ENCODE peak calls at places on chromosomes 6 and 20, in six cellular contexts. One of them, this sample, is unnamed.

GRCh38 chr20:63167918-63168520 is 47.9 kb downstream of the YTHDF1 start:
- DNase-seq in HepG2: no peak
- DNase-seq in K562: no peak
- DNase-seq in GM12878: no peak
- DNase-seq in H1: no peak
- DNase-seq in GM12891: no peak
- DNase-seq in this sample: no peak

GRCh38 chr6:13216236-13216933 is 112.0 kb downstream of the TBC1D7 start:
- DNase-seq in HepG2: no peak
- DNase-seq in K562: no peak
- DNase-seq in GM12878: no peak
- DNase-seq in H1: no peak
- DNase-seq in GM12891: no peak
- DNase-seq in this sample: no peak

GRCh38 chr20:17786221-17786718 is 86.5 kb downstream of the BANF2 start:
- DNase-seq in HepG2: no peak
- DNase-seq in K562: no peak
- DNase-seq in GM12878: no peak
- DNase-seq in H1: no peak
- DNase-seq in GM12891: no peak
- DNase-seq in this sample: no peak

GRCh38 chr6:7176208-7176607 is 68.4 kb downstream of the RREB1 start:
- DNase-seq in HepG2: no peak
- DNase-seq in K562: no peak
- DNase-seq in GM12878: no peak
- DNase-seq in H1: no peak
- DNase-seq in GM12891: no peak
- DNase-seq in this sample: no peak

GRCh38 chr20:37992802-37993538 is 40.3 kb downstream of the TTI1 start:
- DNase-seq in HepG2: peak
- DNase-seq in K562: peak
- DNase-seq in GM12878: no peak
- DNase-seq in H1: no peak
- DNase-seq in GM12891: peak
- DNase-seq in this sample: peak

GRCh38 chr20:1287306-1287705 is 21.2 kb downstream of the SNPH start:
- DNase-seq in HepG2: no peak
- DNase-seq in K562: no peak
- DNase-seq in GM12878: no peak
- DNase-seq in H1: no peak
- DNase-seq in GM12891: no peak
- DNase-seq in this sample: no peak

GRCh38 chr6:150211700-150212615 is 69.1 kb downstream of the PPP1R14C start:
- DNase-seq in HepG2: no peak
- DNase-seq in K562: no peak
- DNase-seq in GM12878: no peak
- DNase-seq in H1: no peak
- DNase-seq in GM12891: no peak
- DNase-seq in this sample: no peak

GRCh38 chr6:111712398-111712797 is 106.7 kb upstream of the TRAF3IP2 start:
- DNase-seq in HepG2: no peak
- DNase-seq in K562: no peak
- DNase-seq in GM12878: no peak
- DNase-seq in H1: no peak
- DNase-seq in GM12891: no peak
- DNase-seq in this sample: no peak

GRCh38 chr20:25676164-25676809 is 20.4 kb downstream of the ZNF337 start:
- DNase-seq in HepG2: peak
- DNase-seq in K562: no peak
- DNase-seq in GM12878: no peak
- DNase-seq in H1: no peak
- DNase-seq in GM12891: no peak
- DNase-seq in this sample: no peak

GRCh38 chr20:48951646-48952045 is 30.1 kb downstream of the ARFGEF2 start:
- DNase-seq in HepG2: no peak
- DNase-seq in K562: no peak
- DNase-seq in GM12878: no peak
- DNase-seq in H1: no peak
- DNase-seq in GM12891: no peak
- DNase-seq in this sample: no peak

GRCh38 chr6:50116797-50117542 is 67.2 kb upstream of the DEFB112 start:
- DNase-seq in HepG2: no peak
- DNase-seq in K562: no peak
- DNase-seq in GM12878: no peak
- DNase-seq in H1: no peak
- DNase-seq in GM12891: no peak
- DNase-seq in this sample: no peak

GRCh38 chr20:48901326-48901725 is 20.2 kb upstream of the ARFGEF2 start:
- DNase-seq in HepG2: no peak
- DNase-seq in K562: no peak
- DNase-seq in GM12878: no peak
- DNase-seq in H1: no peak
- DNase-seq in GM12891: no peak
- DNase-seq in this sample: no peak

GRCh38 chr20:32019156-32019510 is 8.9 kb downstream of the CCM2L start:
- DNase-seq in HepG2: no peak
- DNase-seq in K562: peak
- DNase-seq in GM12878: no peak
- DNase-seq in H1: peak
- DNase-seq in GM12891: no peak
- DNase-seq in this sample: no peak

GRCh38 chr20:20694591-20694990 is 17.9 kb downstream of the RALGAPA2 start:
- DNase-seq in HepG2: no peak
- DNase-seq in K562: no peak
- DNase-seq in GM12878: no peak
- DNase-seq in H1: no peak
- DNase-seq in GM12891: no peak
- DNase-seq in this sample: no peak

GRCh38 chr6:157019115-157019628 is 242.0 kb downstream of the ARID1B start:
- DNase-seq in HepG2: peak
- DNase-seq in K562: peak
- DNase-seq in GM12878: no peak
- DNase-seq in H1: no peak
- DNase-seq in GM12891: no peak
- DNase-seq in this sample: no peak

GRCh38 chr6:109695468-109695867 is 4.4 kb downstream of the FIG4 start:
- DNase-seq in HepG2: peak
- DNase-seq in K562: no peak
- DNase-seq in GM12878: no peak
- DNase-seq in H1: no peak
- DNase-seq in GM12891: no peak
- DNase-seq in this sample: no peak

GRCh38 chr6:41560440-41561192 is 14.4 kb downstream of the FOXP4 start:
- DNase-seq in HepG2: no peak
- DNase-seq in K562: no peak
- DNase-seq in GM12878: no peak
- DNase-seq in H1: peak
- DNase-seq in GM12891: peak
- DNase-seq in this sample: peak

GRCh38 chr20:5705827-5706226 is 44.4 kb upstream of the SHLD1 start:
- DNase-seq in HepG2: no peak
- DNase-seq in K562: no peak
- DNase-seq in GM12878: no peak
- DNase-seq in H1: no peak
- DNase-seq in GM12891: no peak
- DNase-seq in this sample: no peak

GRCh38 chr6:159874475-159874874 is 16.3 kb upstream of the MAS1 start:
- DNase-seq in HepG2: no peak
- DNase-seq in K562: no peak
- DNase-seq in GM12878: no peak
- DNase-seq in H1: no peak
- DNase-seq in GM12891: no peak
- DNase-seq in this sample: no peak

GRCh38 chr6:163943647-163944395 is 529.3 kb downstream of the QKI start:
- DNase-seq in HepG2: no peak
- DNase-seq in K562: no peak
- DNase-seq in GM12878: no peak
- DNase-seq in H1: peak
- DNase-seq in GM12891: no peak
- DNase-seq in this sample: no peak

GRCh38 chr6:169965239-169965638 is 213.8 kb downstream of the ERMARD start:
- DNase-seq in HepG2: no peak
- DNase-seq in K562: no peak
- DNase-seq in GM12878: no peak
- DNase-seq in H1: no peak
- DNase-seq in GM12891: no peak
- DNase-seq in this sample: no peak

GRCh38 chr6:106287215-106287614 is 38.3 kb downstream of the ATG5 start:
- DNase-seq in HepG2: no peak
- DNase-seq in K562: peak
- DNase-seq in GM12878: no peak
- DNase-seq in H1: no peak
- DNase-seq in GM12891: no peak
- DNase-seq in this sample: no peak

GRCh38 chr20:24692429-24693190 is 223.2 kb downstream of the SYNDIG1 start:
- DNase-seq in HepG2: no peak
- DNase-seq in K562: no peak
- DNase-seq in GM12878: no peak
- DNase-seq in H1: peak
- DNase-seq in GM12891: no peak
- DNase-seq in this sample: no peak

GRCh38 chr6:76326866-76327265 is 254.4 kb upstream of the IMPG1 start:
- DNase-seq in HepG2: no peak
- DNase-seq in K562: no peak
- DNase-seq in GM12878: no peak
- DNase-seq in H1: no peak
- DNase-seq in GM12891: no peak
- DNase-seq in this sample: no peak

GRCh38 chr6:152318278-152318677 is 318.9 kb downstream of the SYNE1 start:
- DNase-seq in HepG2: no peak
- DNase-seq in K562: no peak
- DNase-seq in GM12878: no peak
- DNase-seq in H1: no peak
- DNase-seq in GM12891: no peak
- DNase-seq in this sample: no peak

GRCh38 chr6:2658788-2659187 is 91.9 kb downstream of the MYLK4 start:
- DNase-seq in HepG2: peak
- DNase-seq in K562: no peak
- DNase-seq in GM12878: peak
- DNase-seq in H1: no peak
- DNase-seq in GM12891: no peak
- DNase-seq in this sample: no peak

GRCh38 chr6:118652051-118652699 is 784 bp upstream of the CEP85L start:
- DNase-seq in HepG2: no peak
- DNase-seq in K562: no peak
- DNase-seq in GM12878: no peak
- DNase-seq in H1: peak
- DNase-seq in GM12891: no peak
- DNase-seq in this sample: no peak

GRCh38 chr6:43904311-43905123 is 134.5 kb downstream of the VEGFA start:
- DNase-seq in HepG2: no peak
- DNase-seq in K562: peak
- DNase-seq in GM12878: no peak
- DNase-seq in H1: no peak
- DNase-seq in GM12891: no peak
- DNase-seq in this sample: no peak

GRCh38 chr20:47392015-47392720 is 35.7 kb upstream of the ZMYND8 start:
- DNase-seq in HepG2: peak
- DNase-seq in K562: peak
- DNase-seq in GM12878: no peak
- DNase-seq in H1: no peak
- DNase-seq in GM12891: no peak
- DNase-seq in this sample: no peak

GRCh38 chr6:1763411-1763810 is 153.7 kb downstream of the FOXC1 start:
- DNase-seq in HepG2: no peak
- DNase-seq in K562: no peak
- DNase-seq in GM12878: no peak
- DNase-seq in H1: no peak
- DNase-seq in GM12891: no peak
- DNase-seq in this sample: no peak

GRCh38 chr6:120576061-120576460 is 758.2 kb downstream of the TBC1D32 start:
- DNase-seq in HepG2: no peak
- DNase-seq in K562: no peak
- DNase-seq in GM12878: no peak
- DNase-seq in H1: no peak
- DNase-seq in GM12891: no peak
- DNase-seq in this sample: no peak
- TF ChIP-seq TAF1 in HepG2: no peak
- TF ChIP-seq TAF1 in K562: no peak
- TF ChIP-seq TAF1 in GM12878: no peak
- TF ChIP-seq TAF1 in H1: no peak
- TF ChIP-seq TAF1 in GM12891: no peak
- TF ChIP-seq TAF1 in this sample: no peak

GRCh38 chr6:3748726-3749389 is 2.7 kb downstream of the PXDC1 start:
- DNase-seq in HepG2: no peak
- DNase-seq in K562: no peak
- DNase-seq in GM12878: no peak
- DNase-seq in H1: no peak
- DNase-seq in GM12891: no peak
- DNase-seq in this sample: no peak

GRCh38 chr6:3750324-3751018 is 1.0 kb downstream of the PXDC1 start:
- DNase-seq in HepG2: peak
- DNase-seq in K562: peak
- DNase-seq in GM12878: no peak
- DNase-seq in H1: peak
- DNase-seq in GM12891: no peak
- DNase-seq in this sample: peak

GRCh38 chr6:3751019-3751729 is at the start of gene PXDC1:
- DNase-seq in HepG2: no peak
- DNase-seq in K562: no peak
- DNase-seq in GM12878: no peak
- DNase-seq in H1: peak
- DNase-seq in GM12891: no peak
- DNase-seq in this sample: peak

GRCh38 chr6:3749390-3749978 is 2.0 kb downstream of the PXDC1 start:
- DNase-seq in HepG2: no peak
- DNase-seq in K562: no peak
- DNase-seq in GM12878: no peak
- DNase-seq in H1: no peak
- DNase-seq in GM12891: no peak
- DNase-seq in this sample: no peak

DNA sequence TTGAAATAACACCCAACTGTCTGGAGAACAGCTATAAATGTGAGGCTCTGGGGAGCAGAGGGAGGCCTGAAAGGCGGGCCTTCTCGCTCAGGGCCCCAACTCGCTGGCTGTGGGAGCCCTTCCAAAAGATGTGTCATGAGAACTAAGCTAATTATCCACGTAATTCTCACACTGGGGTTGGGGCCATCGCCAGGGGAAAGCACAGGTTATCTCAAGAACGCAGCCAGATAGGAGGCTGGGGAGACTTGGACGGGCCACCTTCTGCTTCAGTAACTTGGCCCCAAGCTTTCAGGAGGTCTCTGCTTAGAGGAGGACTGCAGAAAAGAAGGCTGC is 1.6 kb downstream of the PXDC1 start:
- DNase-seq in HepG2: peak
- DNase-seq in K562: peak
- DNase-seq in GM12878: no peak
- DNase-seq in H1: no peak
- DNase-seq in GM12891: no peak
- DNase-seq in this sample: no peak
- TF ChIP-seq POLR2AphosphoS5 in HepG2: no peak
- TF ChIP-seq POLR2AphosphoS5 in K562: no peak
- TF ChIP-seq POLR2AphosphoS5 in GM12878: no peak
- TF ChIP-seq POLR2AphosphoS5 in H1: no peak
- TF ChIP-seq POLR2AphosphoS5 in GM12891: no peak
- TF ChIP-seq POLR2AphosphoS5 in this sample: no peak

GRCh38 chr6:30749554-30750378 is 5.4 kb upstream of the IER3 start:
- DNase-seq in HepG2: peak
- DNase-seq in K562: no peak
- DNase-seq in GM12878: no peak
- DNase-seq in H1: no peak
- DNase-seq in GM12891: no peak
- DNase-seq in this sample: no peak
- TF ChIP-seq POLR2A in HepG2: no peak
- TF ChIP-seq POLR2A in K562: no peak
- TF ChIP-seq POLR2A in GM12878: no peak
- TF ChIP-seq POLR2A in H1: no peak
- TF ChIP-seq POLR2A in GM12891: no peak
- TF ChIP-seq POLR2A in this sample: no peak

GRCh38 chr6:54206510-54206909 is 95.3 kb downstream of the MLIP start:
- DNase-seq in HepG2: peak
- DNase-seq in K562: no peak
- DNase-seq in GM12878: no peak
- DNase-seq in H1: no peak
- DNase-seq in GM12891: no peak
- DNase-seq in this sample: no peak
- TF ChIP-seq TAF1 in HepG2: no peak
- TF ChIP-seq TAF1 in K562: no peak
- TF ChIP-seq TAF1 in GM12878: no peak
- TF ChIP-seq TAF1 in H1: no peak
- TF ChIP-seq TAF1 in GM12891: no peak
- TF ChIP-seq TAF1 in this sample: no peak